ENCODE peak calls at places on chromosomes 7 and 10, in six cellular contexts. V is ELR, C is PC-9, N is MV-4-11, F is endothelial cell, K is neural crest cell. T is an unnamed sample.

GRCh38 chr10:107085661-107086525 is 78.6 kb downstream of the SORCS1 start:
- DNase-seq in K (no peak), C (no peak), N (no peak), V (no peak), F (no peak), T (no peak)

GRCh38 chr10:24360286-24361127 is 151.6 kb downstream of the KIAA1217 start:
- DNase-seq in K (peak), C (peak), N (peak), F (peak), V (peak), T (peak)

GRCh38 chr7:66076459-66077329 is 1.1 kb downstream of the ASL start:
- DNase-seq in F (no peak), N (peak), V (no peak), C (no peak), K (no peak), T (no peak)

GRCh38 chr10:99430116-99430450 is 341 bp downstream of the GOT1 start:
- DNase-seq in C (no peak), K (no peak), V (peak), N (no peak), F (no peak), T (no peak)

GRCh38 chr7:44618754-44619153 is 12.3 kb downstream of the OGDH start:
- DNase-seq in C (peak), N (no peak), K (no peak), F (no peak), V (no peak), T (no peak)

GRCh38 chr7:141737118-141737835 is 881 bp upstream of the SSBP1 start:
- DNase-seq in F (no peak), N (peak), C (peak), V (peak), K (no peak), T (no peak)

GRCh38 chr7:44969701-44970494 is 8.9 kb downstream of the MYO1G start:
- DNase-seq in K (no peak), N (no peak), V (no peak), F (no peak), C (no peak), T (no peak)

GRCh38 chr7:108310351-108310750 is 145.9 kb downstream of the NRCAM start:
- DNase-seq in V (no peak), C (no peak), F (no peak), K (no peak), N (no peak), T (no peak)

GRCh38 chr7:95781967-95782586 is 9.7 kb downstream of the DYNC1I1 start:
- DNase-seq in V (no peak), C (no peak), N (no peak), K (no peak), F (no peak), T (no peak)

GRCh38 chr7:38393874-38394273 is 120.4 kb upstream of the TARP start:
- DNase-seq in F (no peak), V (no peak), C (no peak), N (no peak), K (no peak), T (no peak)

GRCh38 chr7:135409845-135410545 is 99.9 kb downstream of the CNOT4 start:
- DNase-seq in F (no peak), N (no peak), K (no peak), C (no peak), V (no peak), T (no peak)

GRCh38 chr7:91436655-91437054 is 172.4 kb downstream of the FZD1 start:
- DNase-seq in F (no peak), C (no peak), K (no peak), N (no peak), V (no peak), T (no peak)

GRCh38 chr7:1236831-1237701 is 4.4 kb downstream of the UNCX start:
- DNase-seq in V (no peak), C (no peak), F (no peak), K (no peak), N (no peak), T (peak)

GRCh38 chr7:81161459-81162075 is 242.7 kb upstream of the SEMA3C start:
- DNase-seq in C (peak), K (no peak), N (peak), F (no peak), V (peak), T (no peak)

GRCh38 chr7:51290702-51291290 is 25.8 kb downstream of the COBL start:
- DNase-seq in K (no peak), F (no peak), C (no peak), N (no peak), V (no peak), T (no peak)

GRCh38 chr10:114392112-114392835 is 12.0 kb downstream of the AFAP1L2 start:
- DNase-seq in F (no peak), N (no peak), K (no peak), C (no peak), V (no peak), T (no peak)

GRCh38 chr7:45580053-45580872 is 6.1 kb downstream of the ADCY1 start:
- DNase-seq in K (no peak), F (peak), N (no peak), V (peak), C (no peak), T (peak)

GRCh38 chr10:95881316-95881715 is 26.5 kb upstream of the CC2D2B start:
- DNase-seq in K (no peak), V (no peak), N (no peak), F (no peak), C (no peak), T (no peak)